ENCODE peak calls at places on chromosomes 13 and 19, in eight cellular contexts. One of them, this sample, is unnamed.

GRCh38 chr19:6099633-6100032 is 10.7 kb downstream of the RFX2 start:
- DNase-seq in GM10248: no peak
- DNase-seq in NCI-H345: no peak
- DNase-seq in HuH-7.5: no peak
- DNase-seq in naive thymus-derived CD4-positive, alpha-beta T cell: no peak
- DNase-seq in NCI-H2171 treated with DMSO at 0.1 percent for 48 hours: peak; percentile 94
- DNase-seq in NCI-H2107: no peak
- DNase-seq in iris pigment epithelial cell: no peak
- DNase-seq in this sample: no peak

GRCh38 chr19:17765069-17765618 is 13.9 kb downstream of the FCHO1 start:
- DNase-seq in NCI-H345: no peak
- DNase-seq in NCI-H2107: no peak
- DNase-seq in naive thymus-derived CD4-positive, alpha-beta T cell: no peak
- DNase-seq in NCI-H2171 treated with DMSO at 0.1 percent for 48 hours: no peak
- DNase-seq in iris pigment epithelial cell: no peak
- DNase-seq in HuH-7.5: no peak
- DNase-seq in GM10248: no peak
- DNase-seq in this sample: no peak

GRCh38 chr13:21522130-21522529 is 63.0 kb upstream of the ZDHHC20 start:
- DNase-seq in NCI-H2171 treated with DMSO at 0.1 percent for 48 hours: no peak
- DNase-seq in GM10248: no peak
- DNase-seq in NCI-H2107: no peak
- DNase-seq in iris pigment epithelial cell: no peak
- DNase-seq in NCI-H345: no peak
- DNase-seq in HuH-7.5: no peak
- DNase-seq in naive thymus-derived CD4-positive, alpha-beta T cell: no peak
- DNase-seq in this sample: no peak

GRCh38 chr19:29576043-29576442 is 30.0 kb upstream of the POP4 start:
- DNase-seq in NCI-H345: no peak
- DNase-seq in NCI-H2171 treated with DMSO at 0.1 percent for 48 hours: peak; percentile 78
- DNase-seq in NCI-H2107: no peak
- DNase-seq in naive thymus-derived CD4-positive, alpha-beta T cell: no peak
- DNase-seq in HuH-7.5: no peak
- DNase-seq in GM10248: no peak
- DNase-seq in iris pigment epithelial cell: no peak
- DNase-seq in this sample: no peak

GRCh38 chr19:36060430-36060829 is 5.7 kb downstream of the WDR62 start:
- DNase-seq in NCI-H2107: no peak
- DNase-seq in naive thymus-derived CD4-positive, alpha-beta T cell: no peak
- DNase-seq in NCI-H2171 treated with DMSO at 0.1 percent for 48 hours: peak; percentile 4
- DNase-seq in HuH-7.5: peak; percentile 73
- DNase-seq in NCI-H345: no peak
- DNase-seq in iris pigment epithelial cell: peak; percentile 72
- DNase-seq in GM10248: peak; percentile 63
- DNase-seq in this sample: no peak

GRCh38 chr19:17184381-17184841 is 30.7 kb upstream of the USE1 start:
- DNase-seq in HuH-7.5: no peak
- DNase-seq in GM10248: no peak
- DNase-seq in naive thymus-derived CD4-positive, alpha-beta T cell: no peak
- DNase-seq in NCI-H2171 treated with DMSO at 0.1 percent for 48 hours: no peak
- DNase-seq in NCI-H345: no peak
- DNase-seq in NCI-H2107: no peak
- DNase-seq in iris pigment epithelial cell: no peak
- DNase-seq in this sample: no peak

GRCh38 chr19:21680026-21680425 is 87.4 kb downstream of the ZNF100 start:
- DNase-seq in NCI-H345: no peak
- DNase-seq in HuH-7.5: no peak
- DNase-seq in naive thymus-derived CD4-positive, alpha-beta T cell: no peak
- DNase-seq in GM10248: no peak
- DNase-seq in NCI-H2171 treated with DMSO at 0.1 percent for 48 hours: no peak
- DNase-seq in iris pigment epithelial cell: no peak
- DNase-seq in NCI-H2107: no peak
- DNase-seq in this sample: no peak

GRCh38 chr19:1429750-1430149 is 8.4 kb upstream of the RPS15 start:
- DNase-seq in iris pigment epithelial cell: no peak
- DNase-seq in HuH-7.5: no peak
- DNase-seq in NCI-H2171 treated with DMSO at 0.1 percent for 48 hours: no peak
- DNase-seq in NCI-H2107: no peak
- DNase-seq in NCI-H345: no peak
- DNase-seq in GM10248: no peak
- DNase-seq in naive thymus-derived CD4-positive, alpha-beta T cell: no peak
- DNase-seq in this sample: no peak

GRCh38 chr13:43235028-43235427 is 211.6 kb downstream of the DNAJC15 start:
- DNase-seq in GM10248: no peak
- DNase-seq in NCI-H345: no peak
- DNase-seq in naive thymus-derived CD4-positive, alpha-beta T cell: no peak
- DNase-seq in iris pigment epithelial cell: no peak
- DNase-seq in NCI-H2107: no peak
- DNase-seq in HuH-7.5: no peak
- DNase-seq in NCI-H2171 treated with DMSO at 0.1 percent for 48 hours: no peak
- DNase-seq in this sample: no peak

This sample was measured in NCI-H748 treated with DMSO at 0.1 percent for 48 hours.